ENCODE peak calls at places on chromosomes 13 and 19, in eight cellular contexts. A, E, D, B, M, W, H and T are unnamed samples.

GRCh38 chr19:37007587-37008220 is 70.5 kb upstream of the ZNF420 start:
- DNase-seq in H (peak), W (no peak), D (peak), A (no peak), M (peak), E (peak), B (no peak), T (peak)

GRCh38 chr13:102825921-102826706 is 19.7 kb upstream of the ERCC5 start:
- DNase-seq in A (peak), D (no peak), E (no peak), W (no peak), M (no peak), H (no peak), B (no peak), T (no peak)

GRCh38 chr19:9406798-9407352 is 28.5 kb downstream of the ZNF266 start:
- DNase-seq in W (no peak), A (peak), E (peak), H (peak), B (no peak), M (peak), D (peak), T (peak)

GRCh38 chr13:98972627-98973026 is 5.2 kb downstream of the DOCK9 start:
- DNase-seq in W (peak), B (no peak), D (no peak), M (no peak), A (peak), E (no peak), H (no peak), T (no peak)

GRCh38 chr19:4208385-4209094 is 20.8 kb upstream of the EBI3 start:
- DNase-seq in B (no peak), W (peak), M (no peak), D (no peak), E (no peak), H (no peak), A (peak), T (no peak)

GRCh38 chr13:97074618-97075017 is 80.3 kb upstream of the OXGR1 start:
- DNase-seq in D (no peak), A (no peak), B (no peak), M (no peak), E (no peak), W (no peak), H (no peak), T (no peak)

GRCh38 chr19:13214036-13214730 is 64.0 kb downstream of the IER2 start:
- DNase-seq in M (no peak), H (no peak), B (no peak), E (no peak), W (no peak), D (no peak), A (no peak), T (no peak)

GRCh38 chr19:16289594-16289993 is 35.0 kb upstream of the KLF2 start:
- DNase-seq in A (no peak), B (no peak), W (no peak), H (no peak), M (no peak), D (no peak), E (no peak), T (no peak)

GRCh38 chr13:40692946-40693345 is 26.5 kb upstream of the FOXO1 start:
- DNase-seq in M (no peak), A (no peak), W (no peak), D (no peak), E (no peak), B (no peak), H (no peak), T (no peak)

GRCh38 chr13:60627071-60627686 is 230.2 kb downstream of the TDRD3 start:
- DNase-seq in A (peak), B (peak), E (no peak), H (no peak), W (peak), M (no peak), D (no peak), T (no peak)

GRCh38 chr13:108158746-108159145 is 56.6 kb downstream of the LIG4 start:
- DNase-seq in D (no peak), A (no peak), E (no peak), W (no peak), M (no peak), H (no peak), B (no peak), T (no peak)

GRCh38 chr13:52665325-52665724 is 12.7 kb downstream of the SUGT1 start:
- DNase-seq in W (peak), A (peak), B (no peak), D (no peak), E (no peak), M (no peak), H (no peak), T (no peak)

GRCh38 chr19:42290523-42291436 is 11.2 kb upstream of the PRR19 start:
- DNase-seq in W (peak), D (no peak), A (no peak), H (no peak), E (peak), M (no peak), B (peak), T (peak)

GRCh38 chr19:1364070-1364719 is 19.5 kb upstream of the NDUFS7 start:
- DNase-seq in A (peak), D (no peak), H (no peak), M (no peak), B (no peak), E (no peak), W (no peak), T (no peak)
- TF ChIP-seq CTCF in A (peak), D (peak), H (no peak), M (no peak), B (peak), E (no peak), W (peak), T (peak)

GRCh38 chr13:48096670-48097069 is 1.8 kb upstream of the MED4 start:
- DNase-seq in W (no peak), A (no peak), E (no peak), M (no peak), H (no peak), B (no peak), D (no peak), T (no peak)
- H3K27ac ChIP-seq in W (no peak), A (no peak), E (no peak), M (no peak), H (no peak), B (no peak), D (no peak), T (no peak)

DNA sequence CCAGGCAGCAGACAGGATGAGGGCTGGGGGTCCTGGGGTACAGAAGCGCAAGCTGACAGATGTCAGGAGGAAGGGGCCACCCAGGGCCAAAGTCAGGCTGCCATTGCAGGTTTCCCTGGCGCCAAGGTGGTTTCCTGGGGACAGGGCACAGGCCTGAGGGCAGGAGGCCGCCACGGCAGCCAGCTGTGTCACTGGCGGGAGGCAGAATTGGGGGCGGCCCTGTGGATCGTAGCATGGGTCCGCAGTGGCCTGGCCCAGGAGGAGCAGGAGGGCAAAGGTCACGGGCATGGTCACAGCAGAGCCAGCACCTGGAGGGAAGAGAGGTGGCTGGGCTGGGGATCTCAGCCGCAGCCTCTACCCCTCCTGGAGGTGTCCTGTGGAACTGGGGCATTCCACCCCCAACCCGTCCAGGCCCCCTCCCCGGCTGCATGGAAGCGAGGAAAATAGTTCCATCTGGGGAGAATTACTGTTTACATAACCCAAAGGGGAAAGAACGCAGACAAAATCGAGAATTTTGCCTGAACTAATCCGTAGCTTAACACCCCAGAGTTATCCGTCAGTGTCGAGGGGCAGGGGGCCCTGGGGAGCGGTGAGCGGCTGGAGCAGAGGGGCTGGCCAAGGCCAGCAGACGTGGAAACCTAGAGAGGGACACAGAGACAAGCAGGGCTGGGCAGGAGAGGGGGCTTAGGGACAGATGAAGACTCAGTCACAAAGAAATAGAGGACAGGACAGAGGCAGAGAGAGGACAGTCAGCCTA is 1.9 kb downstream of the NTN5 start:
- DNase-seq in W (no peak), A (no peak), D (no peak), H (no peak), E (no peak), B (no peak), M (no peak), T (no peak)
- TF ChIP-seq CTCF in W (no peak), A (no peak), D (no peak), H (no peak), E (no peak), B (no peak), M (no peak), T (no peak)

DNA sequence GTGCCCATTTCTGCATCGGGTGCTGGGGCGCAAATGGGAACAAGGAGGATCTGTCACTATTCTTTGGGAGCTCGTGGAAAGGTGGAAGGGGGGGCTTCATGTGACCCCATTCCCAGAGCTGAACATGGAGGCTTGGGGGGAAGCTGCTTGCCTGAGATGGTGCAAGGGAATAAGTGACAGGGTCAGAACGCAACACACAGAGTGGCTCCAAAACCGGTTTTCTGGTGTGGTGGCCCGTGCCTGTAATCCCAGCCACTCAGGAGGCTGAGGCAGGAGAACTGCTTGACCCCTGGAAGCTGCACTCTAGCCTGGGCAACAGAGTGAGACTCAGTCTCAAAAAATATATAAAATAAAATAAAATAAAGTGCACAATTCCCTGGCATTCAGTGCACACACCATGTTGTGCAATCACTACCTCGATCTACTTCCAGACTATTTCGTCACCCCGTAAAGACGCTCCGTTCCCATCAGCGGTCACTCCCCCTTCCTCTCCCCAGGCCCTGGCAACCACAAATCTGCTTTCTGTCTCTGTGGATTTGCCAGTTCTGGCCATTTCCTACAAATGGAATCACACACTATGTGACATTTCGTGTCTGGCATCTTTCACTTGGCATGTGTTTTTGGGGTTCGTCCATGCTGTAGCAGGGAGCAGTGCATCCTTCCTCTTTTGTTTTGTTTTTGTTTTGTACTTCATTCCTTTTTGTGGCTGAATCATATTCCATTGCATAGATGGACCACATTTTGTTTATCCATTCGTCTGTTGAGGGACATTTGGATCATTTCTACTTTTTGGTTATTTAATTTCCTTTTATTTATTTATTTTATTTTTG is 18.3 kb upstream of the COMP start:
- DNase-seq in H (peak), A (peak), M (peak), D (peak), B (no peak), W (no peak), E (no peak), T (no peak)
- H3K27ac ChIP-seq in H (no peak), A (no peak), M (no peak), D (peak), B (no peak), W (no peak), E (no peak), T (no peak)

DNA sequence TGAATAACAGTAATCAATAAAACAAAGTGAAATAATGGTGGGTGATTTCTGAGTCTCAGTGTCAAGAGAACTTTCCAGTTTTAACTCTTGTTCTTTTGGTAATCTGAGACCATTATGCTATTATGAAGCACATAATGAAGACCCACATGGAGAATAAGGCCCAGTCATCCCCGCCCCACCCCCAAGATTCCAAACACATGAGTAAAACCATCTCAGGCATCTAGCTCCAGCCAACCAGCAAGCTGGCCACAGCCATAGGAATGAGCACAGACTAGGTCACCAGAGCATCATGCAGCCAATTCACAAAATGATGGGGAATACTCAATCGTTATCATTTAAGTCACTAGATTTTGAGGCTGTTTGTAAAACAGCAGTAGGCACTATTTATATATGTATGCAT is 1769.0 kb upstream of the PCDH20 start:
- DNase-seq in A (peak), B (no peak), E (no peak), D (no peak), M (no peak), H (no peak), W (peak), T (no peak)
- TF ChIP-seq CTCF in A (no peak), B (no peak), E (no peak), D (no peak), M (no peak), H (no peak), W (no peak), T (no peak)

DNA sequence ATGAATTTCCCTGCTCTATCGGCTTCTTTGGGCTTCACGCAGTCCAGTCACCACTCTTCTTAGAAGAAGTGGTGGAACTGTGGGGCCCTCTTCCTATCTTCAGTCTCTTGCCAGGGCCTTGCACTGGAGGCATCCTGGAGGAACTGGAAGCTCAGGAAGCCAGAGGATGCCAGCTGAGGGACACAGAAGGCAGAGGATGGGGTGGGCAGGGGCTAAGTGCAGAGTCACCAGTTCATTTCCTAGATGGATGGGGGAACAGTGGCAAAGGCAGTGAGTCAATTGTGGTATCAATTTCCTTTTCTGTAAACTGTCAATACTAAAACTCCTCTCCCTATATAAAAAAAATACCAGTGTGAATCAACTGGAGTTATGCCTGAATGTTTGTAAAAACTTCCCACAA is 419.7 kb downstream of the KLF12 start:
- DNase-seq in B (no peak), E (no peak), H (no peak), W (no peak), M (no peak), D (no peak), A (no peak), T (no peak)
- H3K27ac ChIP-seq in B (no peak), E (no peak), H (no peak), W (no peak), M (no peak), D (no peak), A (no peak), T (peak)

GRCh38 chr13:114061746-114062145 is 70.7 kb downstream of the RASA3 start:
- DNase-seq in E (no peak), H (peak), A (no peak), M (no peak), B (no peak), D (no peak), W (no peak), T (no peak)
- TF ChIP-seq CTCF in E (no peak), H (no peak), A (no peak), M (no peak), B (no peak), D (no peak), W (no peak), T (no peak)

GRCh38 chr13:35856084-35856483 is 275.1 kb downstream of the DCLK1 start:
- DNase-seq in E (no peak), B (no peak), A (no peak), D (no peak), W (no peak), H (no peak), M (no peak), T (no peak)
- H3K27ac ChIP-seq in E (no peak), B (no peak), A (no peak), D (no peak), W (no peak), H (no peak), M (no peak), T (no peak)